ENCODE peak calls at places on chromosomes 13 and 19, in seven cellular contexts. M, F, U, L, I, B and N are unnamed samples.

GRCh38 chr13:65913173-65913572 is 1317.0 kb downstream of the PCDH9 start:
- DNase-seq in M (no peak), F (no peak), U (no peak), L (no peak), I (no peak), B (no peak), N (no peak)

GRCh38 chr19:34880034-34880433 is 46.7 kb upstream of the ZNF30 start:
- DNase-seq in M (no peak), F (no peak), U (no peak), L (no peak), I (no peak), B (no peak), N (no peak)

GRCh38 chr13:84121456-84121855 is 239.2 kb upstream of the SLITRK1 start:
- DNase-seq in M (no peak), F (no peak), U (no peak), L (no peak), I (no peak), B (no peak), N (no peak)

GRCh38 chr19:47446534-47447469 is 24.9 kb downstream of the SLC8A2 start:
- DNase-seq in M (peak; percentile 84), F (peak; percentile 73), U (no peak), L (no peak), I (peak; percentile 46), B (no peak), N (no peak)

GRCh38 chr13:64278493-64278892 is 2862.8 kb upstream of the PCDH20 start:
- DNase-seq in M (no peak), F (no peak), U (no peak), L (no peak), I (no peak), B (no peak), N (peak; percentile 5)

GRCh38 chr13:71408416-71408815 is 458.6 kb downstream of the DACH1 start:
- DNase-seq in M (no peak), F (no peak), U (no peak), L (no peak), I (no peak), B (no peak), N (no peak)

GRCh38 chr19:3478409-3479176 is 1.7 kb downstream of the SMIM24 start:
- DNase-seq in M (peak; percentile 37), F (peak; percentile 61), U (no peak), L (no peak), I (no peak), B (no peak), N (no peak)

GRCh38 chr19:3270908-3271307 is 46.4 kb downstream of the CELF5 start:
- DNase-seq in M (peak; percentile 70), F (peak; percentile 54), U (no peak), L (no peak), I (no peak), B (no peak), N (peak; percentile 72)

GRCh38 chr13:99220199-99220931 is 19.7 kb downstream of the UBAC2 start:
- DNase-seq in M (no peak), F (peak; percentile 48), U (no peak), L (no peak), I (no peak), B (no peak), N (no peak)

GRCh38 chr13:32033744-32034143 is 2.2 kb downstream of the FRY start:
- DNase-seq in M (no peak), F (no peak), U (no peak), L (no peak), I (no peak), B (no peak), N (no peak)

GRCh38 chr13:42378383-42378780 is 106.4 kb downstream of the AKAP11 start:
- DNase-seq in M (no peak), F (no peak), U (no peak), L (no peak), I (no peak), B (no peak), N (no peak)

GRCh38 chr19:980133-980998 is 3.8 kb upstream of the WDR18 start:
- DNase-seq in M (peak; percentile 85), F (peak; percentile 35), U (no peak), L (no peak), I (no peak), B (no peak), N (no peak)

GRCh38 chr19:982567-983170 is 1.5 kb upstream of the WDR18 start:
- DNase-seq in M (peak; percentile 88), F (peak; percentile 71), U (peak; percentile 95), L (peak; percentile 61), I (peak; percentile 46), B (peak; percentile 76), N (peak; percentile 93)

GRCh38 chr19:986083-986482 is 1.9 kb downstream of the WDR18 start:
- DNase-seq in M (no peak), F (no peak), U (no peak), L (no peak), I (no peak), B (no peak), N (no peak)

GRCh38 chr19:988081-988480 is 3.9 kb downstream of the WDR18 start:
- DNase-seq in M (no peak), F (no peak), U (no peak), L (no peak), I (no peak), B (no peak), N (no peak)

GRCh38 chr19:984165-984967 is at the start of gene WDR18:
- DNase-seq in M (peak; percentile 94), F (peak; percentile 86), U (peak; percentile 98), L (peak; percentile 94), I (peak; percentile 93), B (peak; percentile 94), N (peak; percentile 96)
- TF ChIP-seq POLR2A in M (peak; percentile 78), F (peak; percentile 24), U (no peak), L (peak; percentile 57), I (peak; percentile 43), B (no peak), N (peak; percentile 53)

GRCh38 chr19:16104722-16105121 is 7.0 kb upstream of the RAB8A start:
- DNase-seq in M (no peak), F (no peak), U (no peak), L (no peak), I (no peak), B (no peak), N (no peak)
- TF ChIP-seq POLR2A in M (no peak), F (no peak), U (no peak), L (no peak), I (no peak), B (no peak), N (no peak)

DNA sequence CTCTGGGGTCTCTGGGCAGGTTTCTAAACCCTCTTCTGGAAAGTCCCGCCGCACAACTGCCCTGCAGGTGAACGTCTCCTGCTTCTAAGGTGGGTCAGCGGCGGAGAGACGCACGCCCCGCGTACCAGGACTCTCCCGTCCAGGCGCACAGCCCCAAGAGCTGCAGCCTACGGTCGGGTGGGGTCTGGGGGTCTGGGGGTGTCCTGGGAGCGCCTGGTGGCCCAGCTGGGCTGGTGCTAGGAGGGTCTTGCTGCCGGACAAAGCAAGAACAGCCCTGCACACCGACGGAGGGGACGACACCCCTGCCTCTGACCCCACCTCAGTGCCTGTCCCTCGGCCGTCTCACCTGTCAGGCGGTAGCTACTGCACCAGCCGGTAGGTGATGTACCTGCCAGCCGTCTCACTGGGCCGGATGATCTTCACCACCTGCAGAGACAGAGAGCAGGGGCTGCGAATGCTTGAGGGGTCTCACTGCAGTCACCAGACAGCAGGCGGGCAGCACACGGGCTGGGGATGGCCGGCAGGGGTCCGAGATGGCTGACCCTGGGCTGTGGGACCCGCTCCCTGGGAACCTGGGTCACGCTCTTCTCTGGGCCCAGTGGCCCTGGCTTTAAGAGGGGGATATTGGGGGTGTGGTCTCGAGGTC is 5.9 kb downstream of the POLR2E start:
- DNase-seq in M (no peak), F (no peak), U (no peak), L (no peak), I (no peak), B (no peak), N (no peak)
- TF ChIP-seq POLR2A in M (no peak), F (no peak), U (no peak), L (no peak), I (no peak), B (no peak), N (no peak)

GRCh38 chr13:48037346-48038173 is at the start of gene NUDT15:
- DNase-seq in M (peak; percentile 82), F (peak; percentile 99), U (peak; percentile 98), L (peak; percentile 88), I (peak; percentile 89), B (peak; percentile 94), N (peak; percentile 75)
- TF ChIP-seq POLR2A in M (peak; percentile 98), F (peak; percentile 99), U (no peak), L (peak; percentile 76), I (peak; percentile 52), B (peak; percentile 7), N (peak; percentile 77)

DNA sequence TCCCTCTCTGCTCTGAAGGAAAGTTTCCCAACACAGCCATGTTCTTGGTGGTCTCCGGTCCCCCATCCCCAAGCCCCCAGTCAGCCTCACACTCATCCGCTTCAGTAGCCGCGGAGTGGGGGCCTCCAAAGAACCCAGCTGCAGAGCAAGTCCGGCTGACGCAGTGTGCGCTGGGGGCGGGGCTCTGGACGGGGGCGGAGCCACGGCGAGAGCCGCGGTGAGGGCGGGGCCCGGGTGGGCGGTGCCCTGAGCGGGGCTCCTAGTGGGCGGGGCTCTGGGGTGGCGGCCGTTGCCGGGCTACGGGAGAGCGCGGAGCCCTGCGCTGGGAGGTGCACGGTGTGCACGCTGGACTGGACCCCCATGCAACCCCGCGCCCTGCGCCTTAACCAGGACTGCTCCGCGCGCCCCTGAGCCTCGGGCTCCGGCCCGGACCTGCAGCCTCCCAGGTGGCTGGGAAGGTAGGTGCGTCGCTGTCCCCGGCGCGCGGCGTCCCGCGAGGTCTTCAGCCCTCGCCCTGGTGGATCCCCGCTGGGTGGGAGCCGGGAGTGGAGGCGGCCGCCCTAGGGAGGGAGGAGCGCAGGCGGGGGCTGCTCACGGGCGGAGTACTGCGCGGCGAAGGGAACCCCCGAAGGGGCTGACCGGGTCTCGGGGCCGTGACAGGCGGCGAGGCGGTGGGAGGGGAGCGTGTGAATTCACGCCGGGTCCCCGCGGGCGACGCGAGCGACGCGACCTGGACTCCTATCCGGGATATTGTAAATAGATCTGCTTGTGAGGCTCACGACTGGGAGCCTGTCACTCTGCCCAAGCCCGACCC is 9.1 kb downstream of the TNFRSF19 start:
- DNase-seq in M (peak; percentile 96), F (peak; percentile 83), U (peak; percentile 97), L (peak; percentile 91), I (peak; percentile 90), B (peak; percentile 95), N (peak; percentile 68)
- TF ChIP-seq POLR2A in M (no peak), F (peak; percentile 46), U (peak; percentile 42), L (peak; percentile 42), I (peak; percentile 38), B (no peak), N (no peak)